ENCODE peak calls at places on chromosomes 6 and 20, in ten cellular contexts. S is fibroblast of the conjunctiva; N is SJCRH30; B is GM13976; O is Karpas-422; U is COR-L47; K is Right ventricle myocardium inferior; Y is stimulated activated CD8-positive, alpha-beta memory T cell treated with anti-CD3 and anti-CD28 coated beads, Interleukin-15, amount 100 ng/mL, for 1 hour; Q is ascending aorta; Z is dermis microvascular lymphatic vessel endothelial cell. E is an unnamed sample.

GRCh38 chr6:52727908-52728307 is 35.4 kb downstream of the GSTA2 start:
- DNase-seq in U (no peak), B (no peak), O (no peak), N (no peak), Z (no peak), K (no peak), Y (no peak), Q (no peak), S (no peak), E (no peak)

GRCh38 chr6:95866732-95867131 is 149.0 kb upstream of the FUT9 start:
- DNase-seq in O (peak), Q (no peak), Y (no peak), K (no peak), S (no peak), B (no peak), N (no peak), Z (no peak), U (no peak), E (no peak)

GRCh38 chr6:11732036-11732545 is 46.5 kb downstream of the ADTRP start:
- DNase-seq in N (no peak), B (peak), Q (peak), Y (no peak), S (no peak), Z (peak), K (peak), O (peak), U (no peak), E (no peak)

GRCh38 chr20:32316667-32317066 is 39.2 kb downstream of the KIF3B start:
- DNase-seq in K (no peak), N (peak), Y (no peak), O (no peak), U (no peak), B (no peak), Q (no peak), Z (no peak), S (no peak), E (no peak)

GRCh38 chr6:154705471-154706113 is 27.6 kb upstream of the SCAF8 start:
- DNase-seq in Q (no peak), U (no peak), Y (no peak), S (no peak), K (no peak), Z (no peak), N (no peak), B (no peak), O (peak), E (no peak)

GRCh38 chr6:35728663-35729348 is 8.0 kb upstream of the ARMC12 start:
- DNase-seq in Y (no peak), O (peak), N (no peak), U (no peak), Q (peak), B (no peak), S (no peak), K (peak), Z (no peak), E (no peak)

GRCh38 chr20:53657732-53658131 is 64.1 kb upstream of the ZNF217 start:
- DNase-seq in Q (peak), Y (no peak), U (no peak), Z (no peak), O (no peak), N (peak), K (no peak), B (no peak), S (no peak), E (no peak)

GRCh38 chr6:138377844-138378243 is at the start of gene SMIM28:
- DNase-seq in N (no peak), S (no peak), B (no peak), O (no peak), Y (no peak), U (peak), Z (no peak), Q (no peak), K (no peak), E (no peak)

GRCh38 chr6:122609881-122610689 is at the start of gene PKIB:
- DNase-seq in Z (peak), Q (peak), U (peak), O (no peak), N (peak), S (peak), K (peak), B (peak), Y (no peak), E (peak)

GRCh38 chr6:85191656-85192055 is 258.2 kb upstream of the NT5E start:
- DNase-seq in N (no peak), S (no peak), U (no peak), Q (no peak), K (no peak), O (no peak), Y (no peak), B (no peak), Z (peak), E (no peak)

GRCh38 chr6:125947581-125947980 is 9.0 kb upstream of the HINT3 start:
- DNase-seq in K (no peak), N (no peak), O (no peak), U (no peak), S (no peak), B (no peak), Y (no peak), Z (no peak), Q (no peak), E (no peak)

GRCh38 chr6:135189344-135189743 is 8.2 kb downstream of the MYB start:
- DNase-seq in U (no peak), B (no peak), K (no peak), Y (no peak), Z (no peak), Q (no peak), N (no peak), O (no peak), S (no peak), E (no peak)

GRCh38 chr6:149563928-149564325 is 2.2 kb upstream of the GINM1 start:
- DNase-seq in Y (no peak), Z (no peak), Q (no peak), K (no peak), B (no peak), U (no peak), S (no peak), N (no peak), O (no peak), E (no peak)

E was measured in NCI-H1048.